ENCODE peak calls at places on chromosomes 5 and 9, in ten cellular contexts. One of them, this sample, is unnamed.

GRCh38 chr5:2206244-2207108 is 323.8 kb upstream of the IRX4 start:
- DNase-seq in mesendoderm: peak
- DNase-seq in posterior vena cava: peak
- DNase-seq in AML-193: no peak
- DNase-seq in nucleus accumbens: no peak
- DNase-seq in GM10248: no peak
- DNase-seq in T-helper 2 cell treated with Interferon-gamma antibody and Interleukin-4, amounts not matched to agents 5 μg/mL and 100 μg/mL, for 36 hours: no peak
- DNase-seq in NCI-H1417: no peak
- DNase-seq in stimulated activated CD8-positive, alpha-beta memory T cell treated with anti-CD3 and anti-CD28 coated beads, Interleukin-4, amount 100 ng/mL, for 24 hours: no peak
- DNase-seq in EL: no peak
- DNase-seq in this sample: no peak

GRCh38 chr5:10556331-10556807 is 7.5 kb upstream of the ANKRD33B start:
- DNase-seq in mesendoderm: peak
- DNase-seq in posterior vena cava: no peak
- DNase-seq in AML-193: no peak
- DNase-seq in nucleus accumbens: no peak
- DNase-seq in GM10248: no peak
- DNase-seq in T-helper 2 cell treated with Interferon-gamma antibody and Interleukin-4, amounts not matched to agents 5 μg/mL and 100 μg/mL, for 36 hours: no peak
- DNase-seq in NCI-H1417: no peak
- DNase-seq in stimulated activated CD8-positive, alpha-beta memory T cell treated with anti-CD3 and anti-CD28 coated beads, Interleukin-4, amount 100 ng/mL, for 24 hours: no peak
- DNase-seq in EL: peak
- DNase-seq in this sample: peak

GRCh38 chr5:99807346-99807745 is 727.8 kb upstream of the FAM174A start:
- DNase-seq in mesendoderm: no peak
- DNase-seq in posterior vena cava: no peak
- DNase-seq in AML-193: no peak
- DNase-seq in nucleus accumbens: no peak
- DNase-seq in GM10248: no peak
- DNase-seq in T-helper 2 cell treated with Interferon-gamma antibody and Interleukin-4, amounts not matched to agents 5 μg/mL and 100 μg/mL, for 36 hours: no peak
- DNase-seq in NCI-H1417: no peak
- DNase-seq in stimulated activated CD8-positive, alpha-beta memory T cell treated with anti-CD3 and anti-CD28 coated beads, Interleukin-4, amount 100 ng/mL, for 24 hours: no peak
- DNase-seq in EL: no peak
- DNase-seq in this sample: no peak

GRCh38 chr9:123364241-123364824 is 8.3 kb downstream of the CRB2 start:
- DNase-seq in mesendoderm: no peak
- DNase-seq in posterior vena cava: no peak
- DNase-seq in AML-193: no peak
- DNase-seq in nucleus accumbens: peak
- DNase-seq in GM10248: no peak
- DNase-seq in T-helper 2 cell treated with Interferon-gamma antibody and Interleukin-4, amounts not matched to agents 5 μg/mL and 100 μg/mL, for 36 hours: no peak
- DNase-seq in NCI-H1417: no peak
- DNase-seq in stimulated activated CD8-positive, alpha-beta memory T cell treated with anti-CD3 and anti-CD28 coated beads, Interleukin-4, amount 100 ng/mL, for 24 hours: no peak
- DNase-seq in EL: peak
- DNase-seq in this sample: peak

GRCh38 chr9:81832571-81833285 is 95.5 kb upstream of the SPATA31D4 start:
- DNase-seq in mesendoderm: no peak
- DNase-seq in posterior vena cava: no peak
- DNase-seq in AML-193: no peak
- DNase-seq in nucleus accumbens: no peak
- DNase-seq in GM10248: no peak
- DNase-seq in T-helper 2 cell treated with Interferon-gamma antibody and Interleukin-4, amounts not matched to agents 5 μg/mL and 100 μg/mL, for 36 hours: no peak
- DNase-seq in NCI-H1417: no peak
- DNase-seq in stimulated activated CD8-positive, alpha-beta memory T cell treated with anti-CD3 and anti-CD28 coated beads, Interleukin-4, amount 100 ng/mL, for 24 hours: no peak
- DNase-seq in EL: no peak
- DNase-seq in this sample: no peak

GRCh38 chr5:119270955-119271757 is 84.7 kb upstream of the TNFAIP8 start:
- DNase-seq in mesendoderm: no peak
- DNase-seq in posterior vena cava: no peak
- DNase-seq in AML-193: peak
- DNase-seq in nucleus accumbens: no peak
- DNase-seq in GM10248: no peak
- DNase-seq in T-helper 2 cell treated with Interferon-gamma antibody and Interleukin-4, amounts not matched to agents 5 μg/mL and 100 μg/mL, for 36 hours: no peak
- DNase-seq in NCI-H1417: no peak
- DNase-seq in stimulated activated CD8-positive, alpha-beta memory T cell treated with anti-CD3 and anti-CD28 coated beads, Interleukin-4, amount 100 ng/mL, for 24 hours: no peak
- DNase-seq in EL: no peak
- DNase-seq in this sample: peak

GRCh38 chr5:35717718-35718117 is 100.1 kb downstream of the SPEF2 start:
- DNase-seq in mesendoderm: peak
- DNase-seq in posterior vena cava: no peak
- DNase-seq in AML-193: no peak
- DNase-seq in nucleus accumbens: no peak
- DNase-seq in GM10248: no peak
- DNase-seq in T-helper 2 cell treated with Interferon-gamma antibody and Interleukin-4, amounts not matched to agents 5 μg/mL and 100 μg/mL, for 36 hours: no peak
- DNase-seq in NCI-H1417: no peak
- DNase-seq in stimulated activated CD8-positive, alpha-beta memory T cell treated with anti-CD3 and anti-CD28 coated beads, Interleukin-4, amount 100 ng/mL, for 24 hours: no peak
- DNase-seq in EL: no peak
- DNase-seq in this sample: no peak

GRCh38 chr9:14347408-14348224 is 33.7 kb upstream of the NFIB start:
- DNase-seq in mesendoderm: peak
- DNase-seq in posterior vena cava: peak
- DNase-seq in AML-193: no peak
- DNase-seq in nucleus accumbens: peak
- DNase-seq in GM10248: no peak
- DNase-seq in T-helper 2 cell treated with Interferon-gamma antibody and Interleukin-4, amounts not matched to agents 5 μg/mL and 100 μg/mL, for 36 hours: no peak
- DNase-seq in NCI-H1417: no peak
- DNase-seq in stimulated activated CD8-positive, alpha-beta memory T cell treated with anti-CD3 and anti-CD28 coated beads, Interleukin-4, amount 100 ng/mL, for 24 hours: no peak
- DNase-seq in EL: peak
- DNase-seq in this sample: peak

GRCh38 chr9:1200847-1201251 is 150.7 kb downstream of the DMRT2 start:
- DNase-seq in mesendoderm: no peak
- DNase-seq in posterior vena cava: no peak
- DNase-seq in AML-193: no peak
- DNase-seq in nucleus accumbens: no peak
- DNase-seq in GM10248: no peak
- DNase-seq in T-helper 2 cell treated with Interferon-gamma antibody and Interleukin-4, amounts not matched to agents 5 μg/mL and 100 μg/mL, for 36 hours: no peak
- DNase-seq in NCI-H1417: no peak
- DNase-seq in stimulated activated CD8-positive, alpha-beta memory T cell treated with anti-CD3 and anti-CD28 coated beads, Interleukin-4, amount 100 ng/mL, for 24 hours: no peak
- DNase-seq in EL: no peak
- DNase-seq in this sample: no peak

GRCh38 chr9:92666236-92666635 is 3.7 kb downstream of the IPPK start:
- DNase-seq in mesendoderm: no peak
- DNase-seq in posterior vena cava: peak
- DNase-seq in AML-193: no peak
- DNase-seq in nucleus accumbens: no peak
- DNase-seq in GM10248: no peak
- DNase-seq in T-helper 2 cell treated with Interferon-gamma antibody and Interleukin-4, amounts not matched to agents 5 μg/mL and 100 μg/mL, for 36 hours: no peak
- DNase-seq in NCI-H1417: no peak
- DNase-seq in stimulated activated CD8-positive, alpha-beta memory T cell treated with anti-CD3 and anti-CD28 coated beads, Interleukin-4, amount 100 ng/mL, for 24 hours: no peak
- DNase-seq in EL: no peak
- DNase-seq in this sample: no peak

GRCh38 chr9:93459432-93459847 is 6.1 kb upstream of the FAM120AOS start:
- DNase-seq in mesendoderm: no peak
- DNase-seq in posterior vena cava: no peak
- DNase-seq in AML-193: no peak
- DNase-seq in nucleus accumbens: no peak
- DNase-seq in GM10248: no peak
- DNase-seq in T-helper 2 cell treated with Interferon-gamma antibody and Interleukin-4, amounts not matched to agents 5 μg/mL and 100 μg/mL, for 36 hours: no peak
- DNase-seq in NCI-H1417: no peak
- DNase-seq in stimulated activated CD8-positive, alpha-beta memory T cell treated with anti-CD3 and anti-CD28 coated beads, Interleukin-4, amount 100 ng/mL, for 24 hours: no peak
- DNase-seq in EL: no peak
- DNase-seq in this sample: no peak

GRCh38 chr5:112686675-112687074 is 51.0 kb upstream of the APC start:
- DNase-seq in mesendoderm: no peak
- DNase-seq in posterior vena cava: no peak
- DNase-seq in AML-193: no peak
- DNase-seq in nucleus accumbens: no peak
- DNase-seq in GM10248: no peak
- DNase-seq in T-helper 2 cell treated with Interferon-gamma antibody and Interleukin-4, amounts not matched to agents 5 μg/mL and 100 μg/mL, for 36 hours: no peak
- DNase-seq in NCI-H1417: peak
- DNase-seq in stimulated activated CD8-positive, alpha-beta memory T cell treated with anti-CD3 and anti-CD28 coated beads, Interleukin-4, amount 100 ng/mL, for 24 hours: no peak
- DNase-seq in EL: no peak
- DNase-seq in this sample: no peak

GRCh38 chr9:123871781-123872180 is 58.1 kb downstream of the DENND1A start:
- DNase-seq in mesendoderm: peak
- DNase-seq in posterior vena cava: no peak
- DNase-seq in AML-193: no peak
- DNase-seq in nucleus accumbens: peak
- DNase-seq in GM10248: no peak
- DNase-seq in T-helper 2 cell treated with Interferon-gamma antibody and Interleukin-4, amounts not matched to agents 5 μg/mL and 100 μg/mL, for 36 hours: no peak
- DNase-seq in NCI-H1417: no peak
- DNase-seq in stimulated activated CD8-positive, alpha-beta memory T cell treated with anti-CD3 and anti-CD28 coated beads, Interleukin-4, amount 100 ng/mL, for 24 hours: no peak
- DNase-seq in EL: no peak
- DNase-seq in this sample: no peak

GRCh38 chr5:126926152-126926551 is 104.2 kb downstream of the MARCHF3 start:
- DNase-seq in mesendoderm: no peak
- DNase-seq in posterior vena cava: no peak
- DNase-seq in AML-193: no peak
- DNase-seq in nucleus accumbens: no peak
- DNase-seq in GM10248: no peak
- DNase-seq in T-helper 2 cell treated with Interferon-gamma antibody and Interleukin-4, amounts not matched to agents 5 μg/mL and 100 μg/mL, for 36 hours: no peak
- DNase-seq in NCI-H1417: no peak
- DNase-seq in stimulated activated CD8-positive, alpha-beta memory T cell treated with anti-CD3 and anti-CD28 coated beads, Interleukin-4, amount 100 ng/mL, for 24 hours: no peak
- DNase-seq in EL: no peak
- DNase-seq in this sample: no peak

GRCh38 chr9:22097712-22098111 is 88.6 kb upstream of the CDKN2B start:
- DNase-seq in mesendoderm: peak
- DNase-seq in posterior vena cava: no peak
- DNase-seq in AML-193: no peak
- DNase-seq in nucleus accumbens: no peak
- DNase-seq in GM10248: no peak
- DNase-seq in T-helper 2 cell treated with Interferon-gamma antibody and Interleukin-4, amounts not matched to agents 5 μg/mL and 100 μg/mL, for 36 hours: peak
- DNase-seq in NCI-H1417: no peak
- DNase-seq in stimulated activated CD8-positive, alpha-beta memory T cell treated with anti-CD3 and anti-CD28 coated beads, Interleukin-4, amount 100 ng/mL, for 24 hours: no peak
- DNase-seq in EL: peak
- DNase-seq in this sample: peak

GRCh38 chr5:145775893-145776444 is 59.2 kb downstream of the PRELID2 start:
- DNase-seq in mesendoderm: no peak
- DNase-seq in posterior vena cava: no peak
- DNase-seq in AML-193: peak
- DNase-seq in nucleus accumbens: no peak
- DNase-seq in GM10248: no peak
- DNase-seq in T-helper 2 cell treated with Interferon-gamma antibody and Interleukin-4, amounts not matched to agents 5 μg/mL and 100 μg/mL, for 36 hours: no peak
- DNase-seq in NCI-H1417: no peak
- DNase-seq in stimulated activated CD8-positive, alpha-beta memory T cell treated with anti-CD3 and anti-CD28 coated beads, Interleukin-4, amount 100 ng/mL, for 24 hours: no peak
- DNase-seq in EL: peak
- DNase-seq in this sample: peak

GRCh38 chr5:32713396-32714381 is 2.6 kb downstream of the NPR3 start:
- DNase-seq in mesendoderm: peak
- DNase-seq in posterior vena cava: peak
- DNase-seq in AML-193: no peak
- DNase-seq in nucleus accumbens: no peak
- DNase-seq in GM10248: no peak
- DNase-seq in T-helper 2 cell treated with Interferon-gamma antibody and Interleukin-4, amounts not matched to agents 5 μg/mL and 100 μg/mL, for 36 hours: no peak
- DNase-seq in NCI-H1417: no peak
- DNase-seq in stimulated activated CD8-positive, alpha-beta memory T cell treated with anti-CD3 and anti-CD28 coated beads, Interleukin-4, amount 100 ng/mL, for 24 hours: no peak
- DNase-seq in EL: peak
- DNase-seq in this sample: no peak

GRCh38 chr5:8895599-8895998 is 650.3 kb downstream of the SEMA5A start:
- DNase-seq in mesendoderm: no peak
- DNase-seq in posterior vena cava: no peak
- DNase-seq in AML-193: no peak
- DNase-seq in nucleus accumbens: no peak
- DNase-seq in GM10248: no peak
- DNase-seq in T-helper 2 cell treated with Interferon-gamma antibody and Interleukin-4, amounts not matched to agents 5 μg/mL and 100 μg/mL, for 36 hours: no peak
- DNase-seq in NCI-H1417: no peak
- DNase-seq in stimulated activated CD8-positive, alpha-beta memory T cell treated with anti-CD3 and anti-CD28 coated beads, Interleukin-4, amount 100 ng/mL, for 24 hours: no peak
- DNase-seq in EL: no peak
- DNase-seq in this sample: no peak

GRCh38 chr5:174520420-174521396 is 203.7 kb upstream of the MSX2 start:
- DNase-seq in mesendoderm: peak
- DNase-seq in posterior vena cava: no peak
- DNase-seq in AML-193: no peak
- DNase-seq in nucleus accumbens: no peak
- DNase-seq in GM10248: no peak
- DNase-seq in T-helper 2 cell treated with Interferon-gamma antibody and Interleukin-4, amounts not matched to agents 5 μg/mL and 100 μg/mL, for 36 hours: no peak
- DNase-seq in NCI-H1417: no peak
- DNase-seq in stimulated activated CD8-positive, alpha-beta memory T cell treated with anti-CD3 and anti-CD28 coated beads, Interleukin-4, amount 100 ng/mL, for 24 hours: no peak
- DNase-seq in EL: no peak
- DNase-seq in this sample: no peak

GRCh38 chr5:141869514-141869913 is 8.7 kb downstream of the PCDH1 start:
- DNase-seq in mesendoderm: no peak
- DNase-seq in posterior vena cava: peak
- DNase-seq in AML-193: no peak
- DNase-seq in nucleus accumbens: peak
- DNase-seq in GM10248: no peak
- DNase-seq in T-helper 2 cell treated with Interferon-gamma antibody and Interleukin-4, amounts not matched to agents 5 μg/mL and 100 μg/mL, for 36 hours: no peak
- DNase-seq in NCI-H1417: no peak
- DNase-seq in stimulated activated CD8-positive, alpha-beta memory T cell treated with anti-CD3 and anti-CD28 coated beads, Interleukin-4, amount 100 ng/mL, for 24 hours: no peak
- DNase-seq in EL: no peak
- DNase-seq in this sample: no peak

GRCh38 chr5:179226696-179227095 is 118.6 kb downstream of the ADAMTS2 start:
- DNase-seq in mesendoderm: no peak
- DNase-seq in posterior vena cava: peak
- DNase-seq in AML-193: no peak
- DNase-seq in nucleus accumbens: no peak
- DNase-seq in GM10248: no peak
- DNase-seq in T-helper 2 cell treated with Interferon-gamma antibody and Interleukin-4, amounts not matched to agents 5 μg/mL and 100 μg/mL, for 36 hours: no peak
- DNase-seq in NCI-H1417: no peak
- DNase-seq in stimulated activated CD8-positive, alpha-beta memory T cell treated with anti-CD3 and anti-CD28 coated beads, Interleukin-4, amount 100 ng/mL, for 24 hours: no peak
- DNase-seq in EL: no peak
- DNase-seq in this sample: no peak

GRCh38 chr9:3467593-3468219 is 58.1 kb downstream of the RFX3 start:
- DNase-seq in mesendoderm: peak
- DNase-seq in posterior vena cava: no peak
- DNase-seq in AML-193: peak
- DNase-seq in nucleus accumbens: peak
- DNase-seq in GM10248: peak
- DNase-seq in T-helper 2 cell treated with Interferon-gamma antibody and Interleukin-4, amounts not matched to agents 5 μg/mL and 100 μg/mL, for 36 hours: peak
- DNase-seq in NCI-H1417: peak
- DNase-seq in stimulated activated CD8-positive, alpha-beta memory T cell treated with anti-CD3 and anti-CD28 coated beads, Interleukin-4, amount 100 ng/mL, for 24 hours: peak
- DNase-seq in EL: peak
- DNase-seq in this sample: peak

GRCh38 chr9:107488400-107489143 is 997 bp downstream of the KLF4 start:
- DNase-seq in mesendoderm: peak
- DNase-seq in posterior vena cava: peak
- DNase-seq in AML-193: no peak
- DNase-seq in nucleus accumbens: peak
- DNase-seq in GM10248: peak
- DNase-seq in T-helper 2 cell treated with Interferon-gamma antibody and Interleukin-4, amounts not matched to agents 5 μg/mL and 100 μg/mL, for 36 hours: peak
- DNase-seq in NCI-H1417: peak
- DNase-seq in stimulated activated CD8-positive, alpha-beta memory T cell treated with anti-CD3 and anti-CD28 coated beads, Interleukin-4, amount 100 ng/mL, for 24 hours: no peak
- DNase-seq in EL: peak
- DNase-seq in this sample: peak

GRCh38 chr9:19788152-19788551 is 685 bp downstream of the SLC24A2 start:
- DNase-seq in mesendoderm: peak
- DNase-seq in posterior vena cava: no peak
- DNase-seq in AML-193: no peak
- DNase-seq in nucleus accumbens: peak
- DNase-seq in GM10248: no peak
- DNase-seq in T-helper 2 cell treated with Interferon-gamma antibody and Interleukin-4, amounts not matched to agents 5 μg/mL and 100 μg/mL, for 36 hours: no peak
- DNase-seq in NCI-H1417: no peak
- DNase-seq in stimulated activated CD8-positive, alpha-beta memory T cell treated with anti-CD3 and anti-CD28 coated beads, Interleukin-4, amount 100 ng/mL, for 24 hours: no peak
- DNase-seq in EL: no peak
- DNase-seq in this sample: no peak

GRCh38 chr5:87154191-87154590 is 113.5 kb upstream of the RASA1 start:
- DNase-seq in mesendoderm: no peak
- DNase-seq in posterior vena cava: no peak
- DNase-seq in AML-193: no peak
- DNase-seq in nucleus accumbens: no peak
- DNase-seq in GM10248: no peak
- DNase-seq in T-helper 2 cell treated with Interferon-gamma antibody and Interleukin-4, amounts not matched to agents 5 μg/mL and 100 μg/mL, for 36 hours: no peak
- DNase-seq in NCI-H1417: no peak
- DNase-seq in stimulated activated CD8-positive, alpha-beta memory T cell treated with anti-CD3 and anti-CD28 coated beads, Interleukin-4, amount 100 ng/mL, for 24 hours: no peak
- DNase-seq in EL: peak
- DNase-seq in this sample: no peak

GRCh38 chr9:75358837-75359236 is 270.5 kb downstream of the OSTF1 start:
- DNase-seq in mesendoderm: peak
- DNase-seq in posterior vena cava: no peak
- DNase-seq in AML-193: no peak
- DNase-seq in nucleus accumbens: no peak
- DNase-seq in GM10248: no peak
- DNase-seq in T-helper 2 cell treated with Interferon-gamma antibody and Interleukin-4, amounts not matched to agents 5 μg/mL and 100 μg/mL, for 36 hours: no peak
- DNase-seq in NCI-H1417: no peak
- DNase-seq in stimulated activated CD8-positive, alpha-beta memory T cell treated with anti-CD3 and anti-CD28 coated beads, Interleukin-4, amount 100 ng/mL, for 24 hours: no peak
- DNase-seq in EL: no peak
- DNase-seq in this sample: no peak

GRCh38 chr5:86909461-86909881 is 291.7 kb downstream of the COX7C start:
- DNase-seq in mesendoderm: peak
- DNase-seq in posterior vena cava: no peak
- DNase-seq in AML-193: no peak
- DNase-seq in nucleus accumbens: no peak
- DNase-seq in GM10248: no peak
- DNase-seq in T-helper 2 cell treated with Interferon-gamma antibody and Interleukin-4, amounts not matched to agents 5 μg/mL and 100 μg/mL, for 36 hours: no peak
- DNase-seq in NCI-H1417: peak
- DNase-seq in stimulated activated CD8-positive, alpha-beta memory T cell treated with anti-CD3 and anti-CD28 coated beads, Interleukin-4, amount 100 ng/mL, for 24 hours: no peak
- DNase-seq in EL: peak
- DNase-seq in this sample: peak